ENCODE peak calls at places on chromosomes 11 and 22, in four cellular contexts. H is cardiac muscle cell, M is Peyer's patch, V is heart left ventricle. A is an unnamed sample. For H3K4me1, the result is how much of the 10 kb centered on the place peaks cover.

GRCh38 chr11:12508151-12508740 is 130.9 kb downstream of the PARVA start:
- DNase-seq in H (peak), M (no peak), V (no peak), A (no peak)

GRCh38 chr11:33773399-33774355 is 643 bp downstream of the FBXO3 start:
- DNase-seq in H (no peak), M (peak), V (no peak), A (peak)

GRCh38 chr11:118340437-118340836 is 2.1 kb downstream of the CD3D start:
- DNase-seq in H (no peak), M (no peak), V (no peak), A (no peak)

GRCh38 chr11:60367009-60367408 is 11.3 kb upstream of the MS4A7 start:
- DNase-seq in H (no peak), M (no peak), V (no peak), A (no peak)

GRCh38 chr11:1927151-1928037 is 7.9 kb downstream of the TNNT3 start:
- DNase-seq in H (no peak), M (no peak), V (peak), A (no peak)

GRCh38 chr11:75307058-75307457 is 44.4 kb downstream of the ARRB1 start:
- DNase-seq in H (no peak), M (no peak), V (no peak), A (no peak)

GRCh38 chr11:9574556-9574805 is 1.0 kb downstream of the WEE1 start:
- DNase-seq in H (peak), M (peak), V (peak), A (no peak)

GRCh38 chr22:17781319-17782031 is 7.2 kb upstream of the BID start:
- DNase-seq in H (peak), M (no peak), V (peak), A (peak)

GRCh38 chr11:126969865-126970479 is 30.6 kb downstream of the KIRREL3 start:
- DNase-seq in H (peak), M (no peak), V (no peak), A (no peak)

GRCh38 chr11:58513747-58514367 is 6.0 kb upstream of the OR5B21 start:
- DNase-seq in H (peak), M (no peak), V (no peak), A (no peak)

GRCh38 chr11:79486239-79486984 is 45.6 kb upstream of the TENM4 start:
- DNase-seq in H (no peak), M (no peak), V (no peak), A (no peak)

GRCh38 chr11:8098361-8098760 is 17.4 kb downstream of the TUB start:
- DNase-seq in H (peak), M (no peak), V (no peak), A (peak)

GRCh38 chr11:130131957-130132850 is 27.4 kb upstream of the ST14 start:
- DNase-seq in H (peak), M (no peak), V (no peak), A (peak)

GRCh38 chr22:26428515-26429457 is at the start of gene ASPHD2:
- DNase-seq in H (peak), M (peak), V (peak), A (peak)

GRCh38 chr11:119853581-119854360 is 124.8 kb upstream of the NECTIN1 start:
- DNase-seq in H (no peak), M (no peak), V (no peak), A (no peak)

GRCh38 chr11:9962722-9963121 is 298.8 kb downstream of the SWAP70 start:
- DNase-seq in H (no peak), M (no peak), V (no peak), A (no peak)

GRCh38 chr11:33000181-33000580 is 15.5 kb upstream of the DEPDC7 start:
- DNase-seq in H (peak), M (no peak), V (no peak), A (no peak)

GRCh38 chr11:8062781-8063257 is 18.2 kb upstream of the TUB start:
- DNase-seq in H (no peak), M (no peak), V (no peak), A (no peak)

GRCh38 chr22:22576244-22576988 is 17.4 kb upstream of the PRAME start:
- DNase-seq in H (peak), M (peak), V (no peak), A (peak)

GRCh38 chr22:26887456-26887855 is 230.1 kb downstream of the MIAT start:
- DNase-seq in H (peak), M (no peak), V (no peak), A (no peak)

GRCh38 chr22:17694752-17695151 is 56.2 kb downstream of the BCL2L13 start:
- DNase-seq in H (no peak), M (no peak), V (no peak), A (no peak)

GRCh38 chr22:46057206-46057605 is 80.2 kb upstream of the WNT7B start:
- DNase-seq in H (no peak), M (no peak), V (no peak), A (no peak)

GRCh38 chr22:50255099-50255498 is 4.0 kb upstream of the HDAC10 start:
- DNase-seq in H (no peak), M (no peak), V (no peak), A (no peak)

GRCh38 chr11:73313652-73314051 is 5.6 kb downstream of the ARHGEF17 start:
- DNase-seq in H (no peak), M (no peak), V (no peak), A (no peak)

GRCh38 chr11:6598555-6598954 is 4.9 kb downstream of the RRP8 start:
- DNase-seq in H (no peak), M (no peak), V (no peak), A (no peak)

GRCh38 chr11:17604913-17605230 is 57.8 kb downstream of the OTOG start:
- DNase-seq in H (no peak), M (no peak), V (no peak), A (no peak)

GRCh38 chr22:26674211-26675190 is 17.1 kb downstream of the MIAT start:
- DNase-seq in H (no peak), M (peak), V (no peak), A (no peak)

GRCh38 chr22:37162221-37163095 is 12.7 kb upstream of the IL2RB start:
- DNase-seq in H (no peak), M (peak), V (peak), A (peak)

GRCh38 chr22:48448821-48449220 is 1378.9 kb downstream of the BRD1 start:
- DNase-seq in H (no peak), M (no peak), V (peak), A (no peak)

GRCh38 chr11:73875840-73876239 is 806 bp downstream of the COA4 start:
- DNase-seq in H (no peak), M (no peak), V (no peak), A (no peak)

GRCh38 chr22:21632237-21632895 is at the start of gene CCDC116:
- DNase-seq in H (no peak), M (peak), V (peak), A (peak)

GRCh38 chr22:26461188-26461810 is 22.3 kb downstream of the HPS4 start:
- DNase-seq in H (peak), M (peak), V (no peak), A (no peak)

DNA sequence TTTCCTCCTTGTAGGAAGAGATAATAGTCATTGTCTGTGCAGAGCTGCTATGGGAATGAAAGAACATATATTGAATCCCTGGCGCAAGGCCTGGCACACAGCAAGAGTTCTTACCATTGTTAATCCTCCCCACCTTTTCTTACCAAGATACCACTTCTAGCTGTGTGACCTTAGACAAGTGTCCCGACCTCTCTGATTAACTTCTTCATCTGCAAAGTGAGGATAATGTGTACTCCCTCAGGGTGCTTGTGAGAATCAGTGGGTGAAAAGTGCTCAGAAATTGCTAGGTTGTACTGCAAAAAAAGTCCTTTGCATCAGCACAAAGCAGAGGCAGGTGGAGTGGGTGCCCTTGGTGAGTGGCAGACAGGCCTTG is 3.7 kb upstream of the CST6 start:
- DNase-seq in H (no peak), M (no peak), V (no peak), A (no peak)
- H3K27ac ChIP-seq in H (no peak), M (no peak), V (no peak), A (no peak)

GRCh38 chr22:19891350-19892248 is 36.9 kb upstream of the GNB1L start:
- DNase-seq in H (peak), M (peak), V (no peak), A (peak)

GRCh38 chr22:19890502-19891349 is 36.1 kb upstream of the GNB1L start:
- DNase-seq in H (no peak), M (no peak), V (peak), A (no peak)

GRCh38 chr22:19892925-19893324 is 38.3 kb upstream of the GNB1L start:
- DNase-seq in H (no peak), M (no peak), V (no peak), A (no peak)

GRCh38 chr22:19893363-19893762 is 38.7 kb upstream of the GNB1L start:
- DNase-seq in H (no peak), M (no peak), V (no peak), A (no peak)

DNA sequence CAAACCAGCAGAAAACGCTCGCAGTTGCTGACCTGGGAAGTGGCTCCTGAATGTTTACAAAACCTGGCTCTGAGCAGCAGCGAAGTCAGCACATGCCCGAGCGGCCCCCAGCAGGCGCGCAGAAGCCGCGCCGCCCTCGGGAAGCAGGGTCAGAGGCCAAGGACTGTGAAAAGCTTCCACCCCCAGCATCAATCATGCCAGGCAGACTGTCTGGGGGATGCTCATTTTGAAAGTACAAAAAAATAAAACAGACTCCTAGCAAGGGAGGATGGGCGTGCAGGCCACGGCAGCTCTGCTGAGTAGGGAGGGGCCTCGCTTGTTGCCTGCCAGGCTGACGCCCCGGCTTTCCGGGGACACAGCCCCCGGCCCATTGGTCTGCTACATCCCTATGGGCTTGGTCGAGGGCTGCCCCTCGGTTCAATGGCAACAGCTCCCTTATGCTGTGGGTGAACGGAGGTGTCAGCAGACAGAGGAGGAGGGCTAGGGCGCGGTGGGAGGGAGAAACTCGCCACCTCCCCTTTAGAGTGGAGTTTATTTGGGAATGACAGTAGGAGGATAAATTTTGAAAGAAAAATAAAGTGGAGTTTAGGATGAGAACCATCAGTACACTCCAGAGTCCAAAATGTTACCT is 37.7 kb upstream of the GNB1L start:
- DNase-seq in H (peak), M (peak), V (no peak), A (peak)
- H3K4me1 ChIP-seq in H (under half), M (under half), V (under half), A (half or more)

GRCh38 chr11:69969890-69970784 is 108.0 kb upstream of the ANO1 start:
- DNase-seq in H (peak), M (no peak), V (peak), A (no peak)

GRCh38 chr11:69966583-69966835 is 111.6 kb upstream of the ANO1 start:
- DNase-seq in H (no peak), M (no peak), V (peak), A (no peak)

GRCh38 chr11:69967484-69967883 is 110.6 kb upstream of the ANO1 start:
- DNase-seq in H (no peak), M (no peak), V (no peak), A (no peak)

GRCh38 chr11:69966910-69967309 is 111.2 kb upstream of the ANO1 start:
- DNase-seq in H (no peak), M (no peak), V (no peak), A (no peak)

DNA sequence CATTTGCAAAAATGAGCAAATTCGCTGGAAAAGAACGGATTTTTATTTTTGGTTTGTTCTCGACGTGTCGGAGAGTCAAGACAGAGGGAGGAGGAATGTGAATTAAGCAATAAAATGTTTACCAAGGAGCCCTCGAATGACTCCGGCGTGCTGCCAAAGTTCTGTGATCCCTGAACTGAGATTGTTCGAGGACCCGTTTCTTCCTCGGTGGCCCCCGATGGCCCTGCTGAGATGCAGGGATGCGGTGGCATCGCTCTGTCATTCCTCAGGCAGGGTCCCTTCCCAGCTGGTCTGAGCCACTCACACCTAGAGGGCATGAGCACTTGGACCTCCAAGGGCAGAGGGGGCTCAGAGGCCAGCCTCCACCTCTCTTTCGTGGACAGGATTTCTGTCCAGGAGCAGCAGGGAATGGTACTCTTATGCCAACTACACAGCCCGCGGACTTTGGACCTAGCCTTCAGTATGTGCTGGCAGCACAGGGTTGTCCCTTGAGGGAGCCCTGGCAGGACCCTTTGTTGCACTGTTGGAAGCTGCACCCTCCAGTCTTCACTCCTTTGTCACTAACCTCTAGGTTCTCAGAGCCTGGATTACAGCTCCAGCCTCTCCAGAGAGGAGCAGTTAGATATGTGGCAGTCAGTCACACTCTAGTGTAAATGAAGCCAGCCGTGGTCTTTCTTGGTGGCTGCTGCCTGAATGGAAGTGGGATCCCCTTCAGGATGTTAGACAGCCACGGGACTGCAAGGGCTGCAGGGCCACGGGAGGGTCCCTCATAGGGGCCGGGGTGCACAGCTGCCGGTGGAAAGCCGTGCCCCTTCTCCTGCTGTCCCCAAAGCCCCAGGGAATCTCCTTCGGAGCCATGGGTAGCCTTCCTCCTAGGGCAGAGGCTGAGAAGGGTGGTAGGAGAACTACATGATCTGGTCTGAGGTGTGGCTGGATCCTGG is 109.4 kb upstream of the ANO1 start:
- DNase-seq in H (no peak), M (no peak), V (peak), A (no peak)
- H3K27ac ChIP-seq in H (no peak), M (no peak), V (peak), A (no peak)

GRCh38 chr22:20242393-20243175 is 25.5 kb downstream of the RTN4R start:
- DNase-seq in H (no peak), M (no peak), V (no peak), A (peak)

GRCh38 chr22:20239063-20239950 is 28.8 kb downstream of the RTN4R start:
- DNase-seq in H (peak), M (no peak), V (no peak), A (peak)

GRCh38 chr22:20241579-20242392 is 26.3 kb downstream of the RTN4R start:
- DNase-seq in H (no peak), M (no peak), V (no peak), A (no peak)

GRCh38 chr22:20239951-20240773 is 28.0 kb downstream of the RTN4R start:
- DNase-seq in H (peak), M (no peak), V (no peak), A (no peak)

DNA sequence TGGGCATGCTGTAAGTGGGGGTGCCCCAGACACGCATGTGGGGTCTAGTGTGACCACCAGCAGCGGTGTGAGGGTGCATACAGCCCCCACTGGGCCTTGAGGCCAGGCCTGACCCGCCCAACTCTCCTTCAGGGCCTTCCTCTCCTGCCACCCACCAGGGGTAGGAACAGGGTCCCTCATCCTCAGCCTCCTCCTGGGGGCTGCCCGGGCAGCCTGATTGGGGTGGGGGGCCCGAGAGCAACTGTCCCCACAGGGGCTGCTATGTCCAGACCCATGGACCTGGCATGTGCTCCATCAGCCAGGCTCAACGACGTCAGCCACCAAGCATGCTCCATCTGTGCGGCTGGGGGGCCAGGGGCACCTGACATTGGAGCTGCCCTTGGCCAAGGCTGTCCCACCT is 27.2 kb downstream of the RTN4R start:
- DNase-seq in H (no peak), M (no peak), V (no peak), A (no peak)
- H3K4me1 ChIP-seq in H (under half), M (under half), V (half or more), A (half or more)

DNA sequence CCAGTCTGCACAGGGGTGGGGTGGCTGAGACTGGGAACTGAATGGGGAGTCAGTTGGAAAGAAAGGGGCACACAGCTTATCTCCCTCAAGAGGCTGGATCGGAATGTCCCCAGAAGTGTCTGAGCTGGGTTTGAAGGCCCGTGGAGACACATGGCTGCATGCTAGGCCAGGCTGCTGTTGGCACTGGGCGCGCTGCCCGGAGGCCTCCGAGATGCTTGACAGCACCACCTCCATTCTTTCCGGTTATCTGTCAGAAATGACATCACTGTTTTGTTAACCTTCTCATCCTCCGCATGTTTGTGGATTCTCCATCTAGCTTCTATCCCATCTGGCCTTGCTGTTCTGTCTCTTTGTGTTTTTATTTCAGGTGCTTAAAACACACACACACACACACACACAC is 85.5 kb downstream of the APIP start:
- DNase-seq in H (peak), M (no peak), V (peak), A (no peak)
- H3K27ac ChIP-seq in H (no peak), M (no peak), V (no peak), A (no peak)

A was measured in CD8-positive, alpha-beta T cell.